ENCODE peak calls at places on chromosome 18, in four cellular contexts. One of them, this sample, is unnamed.

GRCh38 chr18:5518899-5519371 is 24.9 kb downstream of the EPB41L3 start:
- DNase-seq in GM23338: no peak
- DNase-seq in GM13976: no peak
- DNase-seq in esophagus squamous epithelium: no peak
- DNase-seq in this sample: no peak

GRCh38 chr18:56028514-56028913 is 440.5 kb upstream of the TCF4 start:
- DNase-seq in GM23338: no peak
- DNase-seq in GM13976: no peak
- DNase-seq in esophagus squamous epithelium: no peak
- DNase-seq in this sample: no peak

GRCh38 chr18:8602040-8602439 is 7.2 kb upstream of the RAB12 start:
- DNase-seq in GM23338: no peak
- DNase-seq in GM13976: no peak
- DNase-seq in esophagus squamous epithelium: no peak
- DNase-seq in this sample: no peak

GRCh38 chr18:13541621-13542519 is 184.5 kb downstream of the FAM210A start:
- DNase-seq in GM23338: no peak
- DNase-seq in GM13976: no peak
- DNase-seq in esophagus squamous epithelium: no peak
- DNase-seq in this sample: no peak

GRCh38 chr18:65091737-65092329 is 659.0 kb upstream of the CDH7 start:
- DNase-seq in GM23338: peak
- DNase-seq in GM13976: no peak
- DNase-seq in esophagus squamous epithelium: no peak
- DNase-seq in this sample: peak

GRCh38 chr18:46632401-46633089 is 24.5 kb downstream of the LOXHD1 start:
- DNase-seq in GM23338: no peak
- DNase-seq in GM13976: no peak
- DNase-seq in esophagus squamous epithelium: no peak
- DNase-seq in this sample: no peak

GRCh38 chr18:64791211-64791610 is 642.3 kb upstream of the LINC00305 start:
- DNase-seq in GM23338: no peak
- DNase-seq in GM13976: no peak
- DNase-seq in esophagus squamous epithelium: no peak
- DNase-seq in this sample: no peak

GRCh38 chr18:13440277-13441248 is 222.0 kb downstream of the LDLRAD4 start:
- DNase-seq in GM23338: no peak
- DNase-seq in GM13976: no peak
- DNase-seq in esophagus squamous epithelium: no peak
- DNase-seq in this sample: no peak

GRCh38 chr18:13730486-13730885 is 4.0 kb downstream of the RNMT start:
- DNase-seq in GM23338: no peak
- DNase-seq in GM13976: no peak
- DNase-seq in esophagus squamous epithelium: no peak
- DNase-seq in this sample: no peak

GRCh38 chr18:3758531-3758930 is 308.6 kb downstream of the TGIF1 start:
- DNase-seq in GM23338: no peak
- DNase-seq in GM13976: no peak
- DNase-seq in esophagus squamous epithelium: no peak
- DNase-seq in this sample: no peak

GRCh38 chr18:54671291-54671881 is 80.3 kb downstream of the DYNAP start:
- DNase-seq in GM23338: peak
- DNase-seq in GM13976: peak
- DNase-seq in esophagus squamous epithelium: no peak
- DNase-seq in this sample: no peak

GRCh38 chr18:34993289-34993688 is 47.9 kb upstream of the MAPRE2 start:
- DNase-seq in GM23338: no peak
- DNase-seq in GM13976: no peak
- DNase-seq in esophagus squamous epithelium: no peak
- DNase-seq in this sample: no peak

DNA sequence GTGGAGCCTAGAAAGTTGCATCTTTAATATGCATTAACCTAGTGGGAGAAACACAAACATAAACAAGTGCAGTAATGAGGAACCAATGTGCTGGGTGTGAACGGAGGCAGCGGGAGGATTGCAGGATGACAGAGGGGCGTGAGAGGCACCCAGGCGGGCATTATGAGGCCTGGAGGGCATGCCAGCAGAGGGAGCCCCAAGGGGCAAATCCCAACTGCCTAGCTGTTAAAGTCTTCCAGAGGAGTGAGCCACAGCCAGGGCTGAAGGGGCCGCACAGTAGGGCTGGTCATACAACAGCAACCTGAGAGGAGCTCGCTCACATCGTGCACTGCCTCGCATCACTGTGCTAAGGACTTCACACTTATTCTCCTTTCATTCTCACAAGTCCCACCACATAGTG is 13.3 kb upstream of the PRELID3A start:
- DNase-seq in GM23338: peak
- DNase-seq in GM13976: no peak
- DNase-seq in esophagus squamous epithelium: no peak
- DNase-seq in this sample: no peak
- TF ChIP-seq CTCF in GM23338: peak
- TF ChIP-seq CTCF in GM13976: peak
- TF ChIP-seq CTCF in esophagus squamous epithelium: no peak
- TF ChIP-seq CTCF in this sample: no peak

GRCh38 chr18:59996370-59996966 is 96.7 kb downstream of the PMAIP1 start:
- DNase-seq in GM23338: peak
- DNase-seq in GM13976: no peak
- DNase-seq in esophagus squamous epithelium: no peak
- DNase-seq in this sample: peak
- TF ChIP-seq CTCF in GM23338: peak
- TF ChIP-seq CTCF in GM13976: peak
- TF ChIP-seq CTCF in esophagus squamous epithelium: peak
- TF ChIP-seq CTCF in this sample: peak

GRCh38 chr18:74146756-74147155 is 878 bp downstream of the FBXO15 start:
- DNase-seq in GM23338: no peak
- DNase-seq in GM13976: no peak
- DNase-seq in esophagus squamous epithelium: no peak
- DNase-seq in this sample: no peak

GRCh38 chr18:74147779-74148542 is at the start of the genes FBXO15 and TIMM21:
- DNase-seq in GM23338: peak
- DNase-seq in GM13976: peak
- DNase-seq in esophagus squamous epithelium: peak
- DNase-seq in this sample: peak

GRCh38 chr18:74148543-74149070 is 284 bp downstream of the TIMM21 start:
- DNase-seq in GM23338: no peak
- DNase-seq in GM13976: no peak
- DNase-seq in esophagus squamous epithelium: no peak
- DNase-seq in this sample: no peak

GRCh38 chr18:74152270-74152669 is 3.9 kb downstream of the TIMM21 start:
- DNase-seq in GM23338: no peak
- DNase-seq in GM13976: no peak
- DNase-seq in esophagus squamous epithelium: no peak
- DNase-seq in this sample: no peak

GRCh38 chr18:74147491-74147778 is 199 bp downstream of the FBXO15 start:
- DNase-seq in GM23338: no peak
- DNase-seq in GM13976: no peak
- DNase-seq in esophagus squamous epithelium: no peak
- DNase-seq in this sample: no peak
- TF ChIP-seq CTCF in GM23338: no peak
- TF ChIP-seq CTCF in GM13976: no peak
- TF ChIP-seq CTCF in esophagus squamous epithelium: no peak
- TF ChIP-seq CTCF in this sample: no peak

GRCh38 chr18:11826836-11827235 is 24.4 kb upstream of the CHMP1B start:
- DNase-seq in GM23338: peak
- DNase-seq in GM13976: no peak
- DNase-seq in esophagus squamous epithelium: no peak
- DNase-seq in this sample: no peak
- TF ChIP-seq CTCF in GM23338: peak
- TF ChIP-seq CTCF in GM13976: no peak
- TF ChIP-seq CTCF in esophagus squamous epithelium: no peak
- TF ChIP-seq CTCF in this sample: no peak

GRCh38 chr18:32595735-32596134 is 125.1 kb upstream of the GAREM1 start:
- DNase-seq in GM23338: peak
- DNase-seq in GM13976: no peak
- DNase-seq in esophagus squamous epithelium: no peak
- DNase-seq in this sample: no peak
- TF ChIP-seq CTCF in GM23338: no peak
- TF ChIP-seq CTCF in GM13976: no peak
- TF ChIP-seq CTCF in esophagus squamous epithelium: no peak
- TF ChIP-seq CTCF in this sample: no peak

GRCh38 chr18:74936343-74936742 is 272.6 kb downstream of the PTGR3 start:
- DNase-seq in GM23338: no peak
- DNase-seq in GM13976: no peak
- DNase-seq in esophagus squamous epithelium: no peak
- DNase-seq in this sample: no peak
- TF ChIP-seq CTCF in GM23338: no peak
- TF ChIP-seq CTCF in GM13976: no peak
- TF ChIP-seq CTCF in esophagus squamous epithelium: no peak
- TF ChIP-seq CTCF in this sample: no peak

DNA sequence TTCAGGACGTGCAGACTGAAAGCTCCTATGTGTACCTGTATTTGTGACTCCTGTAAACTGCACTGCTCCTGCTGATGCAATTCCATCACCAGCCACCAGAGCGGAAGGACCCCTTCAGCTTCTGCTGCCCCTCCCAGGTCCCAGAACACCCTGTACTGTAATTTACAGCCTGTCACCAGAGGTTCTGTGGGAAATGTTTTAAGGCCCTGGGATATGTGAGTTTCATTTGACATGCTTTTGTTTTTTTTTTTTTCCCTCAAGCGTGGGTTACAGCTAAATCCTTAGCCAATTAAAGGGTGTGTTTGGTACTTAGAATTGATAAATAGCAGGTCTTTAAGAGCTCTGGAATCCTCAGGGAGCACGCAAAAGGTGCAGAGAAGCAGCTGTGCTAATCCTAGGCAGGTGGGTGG is 79.4 kb downstream of the KCTD1 start:
- DNase-seq in GM23338: peak
- DNase-seq in GM13976: peak
- DNase-seq in esophagus squamous epithelium: no peak
- DNase-seq in this sample: peak
- TF ChIP-seq CTCF in GM23338: peak
- TF ChIP-seq CTCF in GM13976: peak
- TF ChIP-seq CTCF in esophagus squamous epithelium: peak
- TF ChIP-seq CTCF in this sample: peak

GRCh38 chr18:44813586-44813985 is 132.9 kb downstream of the SETBP1 start:
- DNase-seq in GM23338: no peak
- DNase-seq in GM13976: no peak
- DNase-seq in esophagus squamous epithelium: no peak
- DNase-seq in this sample: no peak

GRCh38 chr18:44815108-44815507 is 134.4 kb downstream of the SETBP1 start:
- DNase-seq in GM23338: no peak
- DNase-seq in GM13976: no peak
- DNase-seq in esophagus squamous epithelium: no peak
- DNase-seq in this sample: no peak

GRCh38 chr18:44816028-44816427 is 135.3 kb downstream of the SETBP1 start:
- DNase-seq in GM23338: peak
- DNase-seq in GM13976: no peak
- DNase-seq in esophagus squamous epithelium: no peak
- DNase-seq in this sample: no peak

GRCh38 chr18:44811586-44812125 is 131.0 kb downstream of the SETBP1 start:
- DNase-seq in GM23338: no peak
- DNase-seq in GM13976: no peak
- DNase-seq in esophagus squamous epithelium: no peak
- DNase-seq in this sample: no peak

GRCh38 chr18:44812426-44812825 is 131.7 kb downstream of the SETBP1 start:
- DNase-seq in GM23338: no peak
- DNase-seq in GM13976: no peak
- DNase-seq in esophagus squamous epithelium: no peak
- DNase-seq in this sample: no peak
- TF ChIP-seq CTCF in GM23338: no peak
- TF ChIP-seq CTCF in GM13976: no peak
- TF ChIP-seq CTCF in esophagus squamous epithelium: no peak
- TF ChIP-seq CTCF in this sample: no peak

DNA sequence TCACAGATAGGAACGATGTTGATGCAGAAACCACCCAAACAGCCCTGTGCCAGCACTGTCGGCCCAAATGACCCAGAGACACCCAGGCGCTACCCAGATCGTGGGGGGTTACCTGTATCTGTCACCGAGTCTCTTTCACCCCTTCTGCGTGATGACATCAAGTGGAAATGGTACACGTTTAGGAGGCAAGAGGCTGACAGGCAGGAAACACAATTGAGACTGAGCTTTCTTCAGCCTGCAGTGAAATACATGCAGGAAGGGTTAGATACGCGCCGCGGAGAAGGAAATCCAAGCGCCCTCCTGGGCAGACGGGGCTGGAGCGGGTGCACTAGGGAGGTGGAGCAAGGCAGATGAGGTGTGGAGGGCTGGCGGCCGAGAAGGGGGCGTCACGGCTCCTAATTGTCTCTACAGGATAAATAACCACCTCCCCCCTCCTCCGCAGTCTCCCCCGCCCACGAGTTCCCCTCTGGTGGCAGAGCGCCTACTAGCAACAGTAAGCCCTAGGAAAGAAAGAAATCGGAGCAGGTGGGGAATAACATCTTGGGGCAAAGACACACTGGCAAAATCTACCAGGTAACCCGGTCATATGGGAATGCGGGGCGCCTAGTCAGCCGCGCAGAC is at the start of gene RNF152:
- DNase-seq in GM23338: peak
- DNase-seq in GM13976: peak
- DNase-seq in esophagus squamous epithelium: no peak
- DNase-seq in this sample: peak
- TF ChIP-seq CTCF in GM23338: peak
- TF ChIP-seq CTCF in GM13976: no peak
- TF ChIP-seq CTCF in esophagus squamous epithelium: no peak
- TF ChIP-seq CTCF in this sample: no peak